ENCODE peak calls at places on chromosome 16, in eight cellular contexts. One of them, this sample, is unnamed. For H3K4me1, the result is how much of the 10 kb centered on the place peaks cover.

GRCh38 chr16:1019234-1019933 is 37.8 kb downstream of the SOX8 start:
- DNase-seq in hepatocyte: no peak
- DNase-seq in H1: no peak
- DNase-seq in upper lobe of right lung: no peak
- DNase-seq in keratinocyte: no peak
- DNase-seq in uterus: no peak
- DNase-seq in body of pancreas: peak
- DNase-seq in BE2C: peak
- DNase-seq in this sample: no peak

GRCh38 chr16:23607740-23608139 is 11.6 kb upstream of the NDUFAB1 start:
- DNase-seq in hepatocyte: no peak
- DNase-seq in H1: no peak
- DNase-seq in upper lobe of right lung: no peak
- DNase-seq in keratinocyte: no peak
- DNase-seq in uterus: no peak
- DNase-seq in body of pancreas: no peak
- DNase-seq in BE2C: no peak
- DNase-seq in this sample: no peak

GRCh38 chr16:84449156-84450140 is 55.0 kb downstream of the MEAK7 start:
- DNase-seq in hepatocyte: no peak
- DNase-seq in H1: no peak
- DNase-seq in upper lobe of right lung: peak
- DNase-seq in keratinocyte: no peak
- DNase-seq in uterus: no peak
- DNase-seq in body of pancreas: peak
- DNase-seq in BE2C: no peak
- DNase-seq in this sample: no peak

GRCh38 chr16:46774743-46775177 is 26.6 kb upstream of the MYLK3 start:
- DNase-seq in hepatocyte: no peak
- DNase-seq in H1: no peak
- DNase-seq in upper lobe of right lung: no peak
- DNase-seq in keratinocyte: no peak
- DNase-seq in uterus: no peak
- DNase-seq in body of pancreas: no peak
- DNase-seq in BE2C: no peak
- DNase-seq in this sample: no peak

GRCh38 chr16:58866935-58867334 is 132.8 kb upstream of the GOT2 start:
- DNase-seq in hepatocyte: no peak
- DNase-seq in H1: no peak
- DNase-seq in upper lobe of right lung: no peak
- DNase-seq in keratinocyte: no peak
- DNase-seq in uterus: no peak
- DNase-seq in body of pancreas: no peak
- DNase-seq in BE2C: no peak
- DNase-seq in this sample: no peak

GRCh38 chr16:89842471-89843408 is 14.5 kb downstream of the SPIRE2 start:
- DNase-seq in hepatocyte: no peak
- DNase-seq in H1: no peak
- DNase-seq in upper lobe of right lung: no peak
- DNase-seq in keratinocyte: no peak
- DNase-seq in uterus: no peak
- DNase-seq in body of pancreas: no peak
- DNase-seq in BE2C: peak
- DNase-seq in this sample: no peak

GRCh38 chr16:84625556-84625955 is 7.7 kb upstream of the COTL1 start:
- DNase-seq in hepatocyte: no peak
- DNase-seq in H1: no peak
- DNase-seq in upper lobe of right lung: no peak
- DNase-seq in keratinocyte: no peak
- DNase-seq in uterus: no peak
- DNase-seq in body of pancreas: no peak
- DNase-seq in BE2C: no peak
- DNase-seq in this sample: no peak

GRCh38 chr16:4911831-4912422 is 25.0 kb downstream of the PPL start:
- DNase-seq in hepatocyte: no peak
- DNase-seq in H1: no peak
- DNase-seq in upper lobe of right lung: no peak
- DNase-seq in keratinocyte: no peak
- DNase-seq in uterus: no peak
- DNase-seq in body of pancreas: no peak
- DNase-seq in BE2C: no peak
- DNase-seq in this sample: no peak

GRCh38 chr16:1171854-1172428 is 19.0 kb downstream of the CACNA1H start:
- DNase-seq in hepatocyte: no peak
- DNase-seq in H1: no peak
- DNase-seq in upper lobe of right lung: no peak
- DNase-seq in keratinocyte: no peak
- DNase-seq in uterus: peak
- DNase-seq in body of pancreas: no peak
- DNase-seq in BE2C: no peak
- DNase-seq in this sample: no peak

GRCh38 chr16:68592466-68593337 is 52.4 kb upstream of the CDH3 start:
- DNase-seq in hepatocyte: no peak
- DNase-seq in H1: no peak
- DNase-seq in upper lobe of right lung: no peak
- DNase-seq in keratinocyte: no peak
- DNase-seq in uterus: no peak
- DNase-seq in body of pancreas: no peak
- DNase-seq in BE2C: no peak
- DNase-seq in this sample: peak

GRCh38 chr16:12961621-12962020 is 60.2 kb downstream of the SHISA9 start:
- DNase-seq in hepatocyte: no peak
- DNase-seq in H1: no peak
- DNase-seq in upper lobe of right lung: no peak
- DNase-seq in keratinocyte: no peak
- DNase-seq in uterus: no peak
- DNase-seq in body of pancreas: no peak
- DNase-seq in BE2C: no peak
- DNase-seq in this sample: no peak

GRCh38 chr16:79768594-79768993 is 168.1 kb upstream of the MAF start:
- DNase-seq in hepatocyte: no peak
- DNase-seq in H1: no peak
- DNase-seq in upper lobe of right lung: no peak
- DNase-seq in keratinocyte: no peak
- DNase-seq in uterus: no peak
- DNase-seq in body of pancreas: peak
- DNase-seq in BE2C: no peak
- DNase-seq in this sample: no peak

GRCh38 chr16:27374231-27374793 is 27.7 kb upstream of the IL21R start:
- DNase-seq in hepatocyte: no peak
- DNase-seq in H1: no peak
- DNase-seq in upper lobe of right lung: no peak
- DNase-seq in keratinocyte: no peak
- DNase-seq in uterus: no peak
- DNase-seq in body of pancreas: no peak
- DNase-seq in BE2C: no peak
- DNase-seq in this sample: no peak

GRCh38 chr16:833411-833810 is 32.9 kb upstream of the GNG13 start:
- DNase-seq in hepatocyte: no peak
- DNase-seq in H1: no peak
- DNase-seq in upper lobe of right lung: no peak
- DNase-seq in keratinocyte: no peak
- DNase-seq in uterus: no peak
- DNase-seq in body of pancreas: no peak
- DNase-seq in BE2C: no peak
- DNase-seq in this sample: no peak

GRCh38 chr16:21336231-21336630 is 58.1 kb upstream of the CRYM start:
- DNase-seq in hepatocyte: no peak
- DNase-seq in H1: no peak
- DNase-seq in upper lobe of right lung: no peak
- DNase-seq in keratinocyte: no peak
- DNase-seq in uterus: no peak
- DNase-seq in body of pancreas: no peak
- DNase-seq in BE2C: no peak
- DNase-seq in this sample: no peak

GRCh38 chr16:49834496-49835009 is 21.4 kb downstream of the ZNF423 start:
- DNase-seq in hepatocyte: peak
- DNase-seq in H1: peak
- DNase-seq in upper lobe of right lung: no peak
- DNase-seq in keratinocyte: no peak
- DNase-seq in uterus: peak
- DNase-seq in body of pancreas: peak
- DNase-seq in BE2C: peak
- DNase-seq in this sample: no peak

DNA sequence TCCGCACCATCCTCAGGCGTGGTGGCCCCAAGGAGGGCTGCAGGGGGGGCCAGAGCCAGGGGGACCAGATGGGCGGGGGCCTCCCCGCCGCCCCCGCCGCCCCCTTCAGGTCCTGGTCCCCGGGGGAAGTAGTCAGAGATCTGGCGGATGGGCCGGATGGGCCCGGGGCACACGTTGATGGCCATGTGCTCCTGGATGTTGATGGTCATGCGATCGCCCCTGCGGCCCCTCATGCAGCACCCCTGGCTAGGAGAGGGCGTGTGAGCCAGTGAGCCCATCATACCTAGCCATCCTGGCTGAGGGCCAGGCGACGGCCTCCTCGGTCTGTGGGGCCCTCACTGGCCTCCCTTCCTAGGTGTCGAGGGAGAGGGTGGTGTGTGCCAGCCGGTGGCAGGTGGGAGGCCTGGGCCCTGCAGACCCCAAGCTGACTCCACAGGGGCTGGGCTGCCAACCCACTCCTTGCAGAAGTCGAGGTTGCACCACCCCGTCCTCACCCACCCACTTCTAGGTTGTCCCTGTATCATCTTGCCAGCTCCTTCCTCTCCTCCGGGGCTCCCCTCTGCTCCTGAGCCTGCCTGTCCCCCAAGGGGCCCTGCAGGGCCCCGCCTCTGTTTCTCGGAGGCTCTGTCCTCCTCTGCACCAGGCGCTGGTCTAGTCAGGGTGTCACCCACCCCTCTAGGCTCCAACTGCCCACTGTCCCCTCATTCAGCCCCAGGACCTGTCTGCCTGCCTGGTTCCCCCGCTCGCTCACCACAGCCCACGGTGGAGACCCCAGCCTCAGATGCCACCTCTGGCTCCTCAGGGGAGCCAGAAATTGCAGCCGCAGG is 624 bp downstream of the DOC2A start:
- DNase-seq in hepatocyte: no peak
- DNase-seq in H1: no peak
- DNase-seq in upper lobe of right lung: no peak
- DNase-seq in keratinocyte: no peak
- DNase-seq in uterus: no peak
- DNase-seq in body of pancreas: no peak
- DNase-seq in BE2C: no peak
- DNase-seq in this sample: no peak
- H3K4me3 ChIP-seq in hepatocyte: peak
- H3K4me3 ChIP-seq in H1: peak
- H3K4me3 ChIP-seq in upper lobe of right lung: peak
- H3K4me3 ChIP-seq in keratinocyte: peak
- H3K4me3 ChIP-seq in uterus: peak
- H3K4me3 ChIP-seq in body of pancreas: no peak
- H3K4me3 ChIP-seq in BE2C: peak
- H3K4me3 ChIP-seq in this sample: no peak

GRCh38 chr16:25585526-25585925 is 106.2 kb upstream of the HS3ST4 start:
- DNase-seq in hepatocyte: no peak
- DNase-seq in H1: no peak
- DNase-seq in upper lobe of right lung: no peak
- DNase-seq in keratinocyte: no peak
- DNase-seq in uterus: no peak
- DNase-seq in body of pancreas: no peak
- DNase-seq in BE2C: no peak
- DNase-seq in this sample: no peak
- H3K4me1 ChIP-seq in hepatocyte: under half
- H3K4me1 ChIP-seq in H1: under half
- H3K4me1 ChIP-seq in upper lobe of right lung: under half
- H3K4me1 ChIP-seq in keratinocyte: under half
- H3K4me1 ChIP-seq in uterus: under half
- H3K4me1 ChIP-seq in body of pancreas: under half
- H3K4me1 ChIP-seq in BE2C: under half
- H3K4me1 ChIP-seq in this sample: under half

DNA sequence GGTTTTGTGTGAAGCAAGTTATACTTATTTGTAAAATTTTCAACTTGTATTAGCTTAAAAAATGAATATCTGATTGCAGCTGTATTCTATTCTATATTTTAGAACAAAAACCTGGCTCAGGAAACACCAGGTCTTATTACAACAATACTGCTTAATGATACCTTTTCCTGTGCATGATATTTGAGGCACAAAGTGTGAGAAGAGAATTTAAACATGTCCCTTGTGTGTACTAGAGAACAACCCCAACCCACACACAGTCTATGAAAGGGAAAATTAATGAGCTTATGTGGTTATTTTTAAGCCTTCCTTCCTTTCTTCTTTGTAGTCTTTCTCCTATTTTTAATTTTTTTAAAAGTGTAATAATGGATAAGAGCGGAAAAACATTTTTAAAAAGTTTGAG is 122.6 kb upstream of the MON1B start:
- DNase-seq in hepatocyte: no peak
- DNase-seq in H1: no peak
- DNase-seq in upper lobe of right lung: no peak
- DNase-seq in keratinocyte: no peak
- DNase-seq in uterus: no peak
- DNase-seq in body of pancreas: no peak
- DNase-seq in BE2C: no peak
- DNase-seq in this sample: no peak
- H3K4me3 ChIP-seq in hepatocyte: no peak
- H3K4me3 ChIP-seq in H1: no peak
- H3K4me3 ChIP-seq in upper lobe of right lung: no peak
- H3K4me3 ChIP-seq in keratinocyte: no peak
- H3K4me3 ChIP-seq in uterus: no peak
- H3K4me3 ChIP-seq in body of pancreas: no peak
- H3K4me3 ChIP-seq in BE2C: no peak
- H3K4me3 ChIP-seq in this sample: no peak

DNA sequence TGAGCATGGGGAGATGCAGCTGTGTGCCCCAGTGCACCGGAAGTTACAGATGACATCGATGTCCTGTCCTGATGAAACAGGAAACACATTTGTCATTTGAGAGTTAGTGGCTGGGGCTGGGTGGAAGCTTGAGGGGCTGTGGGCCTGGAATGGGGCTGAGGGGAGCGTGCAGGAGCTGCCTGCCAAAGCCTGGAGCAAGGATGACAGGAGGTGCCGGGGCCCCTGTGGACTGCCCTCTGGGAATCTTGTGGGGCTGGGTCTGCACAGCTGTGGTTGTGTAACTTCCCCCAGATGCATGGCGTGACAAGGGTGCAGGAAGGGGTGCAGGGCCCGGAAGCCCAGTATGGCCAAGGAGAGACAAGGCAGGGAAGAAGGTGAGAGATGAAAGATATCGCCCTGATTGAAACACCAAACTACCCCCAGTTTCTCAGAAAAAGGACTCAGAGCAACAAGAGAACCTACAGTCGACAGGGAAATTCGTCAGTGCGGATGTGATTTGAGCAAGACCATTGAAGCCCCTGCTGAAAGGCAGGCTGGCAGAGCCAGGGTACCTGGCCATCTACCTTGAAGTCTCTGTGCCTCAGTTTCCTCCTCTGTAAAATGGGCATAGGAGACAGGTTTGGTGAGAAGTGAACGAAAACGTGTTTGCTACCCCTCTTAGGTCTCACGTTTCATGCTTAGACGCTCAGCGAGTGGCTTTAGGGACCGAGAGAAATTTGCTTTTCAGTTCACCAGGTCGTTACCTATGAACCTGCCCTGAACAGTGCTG is 8.8 kb downstream of the MMP25 start:
- DNase-seq in hepatocyte: no peak
- DNase-seq in H1: no peak
- DNase-seq in upper lobe of right lung: no peak
- DNase-seq in keratinocyte: no peak
- DNase-seq in uterus: no peak
- DNase-seq in body of pancreas: no peak
- DNase-seq in BE2C: no peak
- DNase-seq in this sample: no peak
- H3K4me1 ChIP-seq in hepatocyte: under half
- H3K4me1 ChIP-seq in H1: under half
- H3K4me1 ChIP-seq in upper lobe of right lung: under half
- H3K4me1 ChIP-seq in keratinocyte: under half
- H3K4me1 ChIP-seq in uterus: under half
- H3K4me1 ChIP-seq in body of pancreas: under half
- H3K4me1 ChIP-seq in BE2C: under half
- H3K4me1 ChIP-seq in this sample: under half